ENCODE peak calls at places on chromosomes 7 and 10, in ten cellular contexts. H, F, E, A, I, W, Y, G, Z and P are unnamed samples.

GRCh38 chr10:85594239-85594638 is 772.4 kb downstream of the GRID1 start:
- DNase-seq in I (no peak), G (no peak), A (no peak), H (no peak), F (no peak), Z (no peak), E (no peak), Y (no peak), W (no peak), P (no peak)

GRCh38 chr7:159040912-159041711 is 103.6 kb downstream of the VIPR2 start:
- DNase-seq in I (no peak), Y (no peak), G (no peak), E (no peak), W (no peak), H (no peak), Z (no peak), A (no peak), F (no peak), P (no peak)

GRCh38 chr7:151851160-151851751 is 25.7 kb downstream of the PRKAG2 start:
- DNase-seq in F (no peak), H (no peak), Z (no peak), W (peak), Y (no peak), E (no peak), G (peak), A (no peak), I (no peak), P (no peak)

GRCh38 chr10:113175756-113176651 is 226.0 kb downstream of the TCF7L2 start:
- DNase-seq in E (no peak), A (no peak), H (no peak), Z (no peak), Y (no peak), F (no peak), I (no peak), G (no peak), W (no peak), P (no peak)

GRCh38 chr7:46145412-46145811 is 224.3 kb upstream of the IGFBP3 start:
- DNase-seq in G (no peak), Y (no peak), E (no peak), H (peak), F (peak), Z (no peak), I (peak), W (no peak), A (peak), P (no peak)

GRCh38 chr10:124035928-124036558 is 57.4 kb downstream of the CHST15 start:
- DNase-seq in F (no peak), I (no peak), G (peak), A (no peak), Z (no peak), W (peak), H (no peak), E (no peak), Y (peak), P (no peak)

GRCh38 chr7:158309844-158310763 is 277.5 kb downstream of the PTPRN2 start:
- DNase-seq in Z (no peak), I (no peak), F (no peak), H (no peak), G (no peak), A (no peak), E (no peak), W (no peak), Y (no peak), P (no peak)

GRCh38 chr10:31318854-31319601 is at the start of gene ZEB1:
- DNase-seq in F (peak), Z (peak), Y (peak), E (peak), G (peak), H (peak), A (peak), W (peak), I (peak), P (peak)

GRCh38 chr7:80923211-80923612 is 4.4 kb upstream of the SEMA3C start:
- DNase-seq in F (no peak), E (no peak), H (no peak), W (no peak), G (no peak), I (no peak), Y (no peak), Z (no peak), A (no peak), P (no peak)

GRCh38 chr10:84659497-84660276 is 331.3 kb downstream of the CCSER2 start:
- DNase-seq in Z (no peak), H (no peak), A (no peak), E (no peak), I (no peak), Y (no peak), F (no peak), G (no peak), W (no peak), P (no peak)

GRCh38 chr7:132243463-132243862 is 332.8 kb downstream of the PLXNA4 start:
- DNase-seq in W (no peak), Z (no peak), G (no peak), I (no peak), H (no peak), A (no peak), F (no peak), Y (no peak), E (no peak), P (no peak)

GRCh38 chr10:96984512-96985225 is 152.6 kb downstream of the LCOR start:
- DNase-seq in G (no peak), I (no peak), W (no peak), Y (no peak), H (no peak), E (no peak), Z (no peak), F (no peak), A (peak), P (no peak)

GRCh38 chr7:55490099-55490498 is 82.2 kb downstream of the VOPP1 start:
- DNase-seq in W (no peak), Y (no peak), G (no peak), I (no peak), A (no peak), E (no peak), F (no peak), Z (peak), H (no peak), P (no peak)

GRCh38 chr7:44678468-44679179 is 70.0 kb upstream of the ZMIZ2 start:
- DNase-seq in H (no peak), F (peak), G (no peak), W (peak), I (no peak), Z (peak), E (no peak), A (peak), Y (no peak), P (no peak)

GRCh38 chr10:92573091-92573797 is 649 bp downstream of the IDE start:
- DNase-seq in W (peak), A (peak), F (no peak), Z (no peak), E (no peak), Y (no peak), G (peak), I (no peak), H (peak), P (peak)

GRCh38 chr7:38953971-38954370 is 23.7 kb upstream of the POU6F2 start:
- DNase-seq in G (no peak), W (no peak), F (no peak), I (no peak), E (no peak), H (no peak), A (no peak), Z (no peak), Y (no peak), P (no peak)

GRCh38 chr7:51802698-51803097 is 486.1 kb upstream of the COBL start:
- DNase-seq in Y (no peak), F (no peak), G (no peak), Z (no peak), A (no peak), H (no peak), I (no peak), E (no peak), W (no peak), P (no peak)

GRCh38 chr7:13603661-13604060 is 385.8 kb downstream of the ETV1 start:
- DNase-seq in W (no peak), G (no peak), Z (no peak), A (no peak), H (no peak), I (peak), E (no peak), F (no peak), Y (no peak), P (no peak)

GRCh38 chr7:22586101-22586805 is 86.3 kb upstream of the STEAP1B start:
- DNase-seq in F (no peak), G (no peak), H (no peak), Z (no peak), A (no peak), E (no peak), W (no peak), Y (no peak), I (no peak), P (no peak)

GRCh38 chr7:91582799-91583230 is 297.7 kb downstream of the MTERF1 start:
- DNase-seq in F (no peak), Z (no peak), I (no peak), E (no peak), A (no peak), W (no peak), G (no peak), Y (no peak), H (no peak), P (no peak)

GRCh38 chr7:151857412-151857811 is 19.5 kb downstream of the PRKAG2 start:
- DNase-seq in I (no peak), Z (no peak), Y (no peak), E (no peak), A (no peak), F (no peak), H (no peak), G (no peak), W (no peak), P (no peak)

GRCh38 chr10:87053121-87053520 is 33.0 kb downstream of the FAM25A start:
- DNase-seq in Y (no peak), W (no peak), A (no peak), I (no peak), G (no peak), E (no peak), Z (peak), H (no peak), F (no peak), P (no peak)

GRCh38 chr10:34444223-34445183 is 370.6 kb downstream of the PARD3 start:
- DNase-seq in H (no peak), E (no peak), Z (no peak), Y (no peak), A (peak), I (no peak), G (no peak), W (no peak), F (no peak), P (no peak)

GRCh38 chr10:7480742-7481381 is 70.0 kb upstream of the SFMBT2 start:
- DNase-seq in Z (no peak), E (no peak), A (no peak), G (no peak), Y (no peak), H (no peak), I (no peak), W (no peak), F (no peak), P (peak)

GRCh38 chr7:51346136-51346535 is 29.5 kb upstream of the COBL start:
- DNase-seq in W (no peak), I (no peak), F (no peak), E (no peak), Y (no peak), A (no peak), G (no peak), H (no peak), Z (no peak), P (no peak)

GRCh38 chr7:6160191-6160623 is 112.2 kb downstream of the CYTH3 start:
- DNase-seq in W (peak), E (no peak), H (peak), F (peak), A (peak), Z (peak), I (no peak), G (no peak), Y (no peak), P (no peak)

GRCh38 chr10:1400129-1400865 is 337.0 kb downstream of the ADARB2 start:
- DNase-seq in F (no peak), E (no peak), Z (no peak), G (no peak), Y (no peak), H (no peak), A (no peak), W (no peak), I (no peak), P (no peak)

GRCh38 chr10:62402503-62402902 is 28.3 kb downstream of the ZNF365 start:
- DNase-seq in Z (no peak), I (no peak), F (no peak), W (no peak), G (no peak), A (peak), H (no peak), Y (no peak), E (no peak), P (no peak)

GRCh38 chr10:51001587-51001986 is 72.7 kb upstream of the PRKG1 start:
- DNase-seq in G (no peak), W (no peak), F (no peak), E (no peak), H (no peak), I (no peak), Z (no peak), A (peak), Y (no peak), P (no peak)

GRCh38 chr10:114876602-114877300 is 55.2 kb downstream of the FHIP2A start:
- DNase-seq in W (peak), Y (no peak), Z (peak), F (no peak), E (peak), A (peak), G (peak), H (peak), I (no peak), P (no peak)

GRCh38 chr10:117161386-117162033 is 23.4 kb upstream of the VAX1 start:
- DNase-seq in G (no peak), E (no peak), F (no peak), I (no peak), H (no peak), A (no peak), W (no peak), Y (no peak), Z (no peak), P (no peak)

GRCh38 chr10:97682042-97682441 is 5.0 kb downstream of the AVPI1 start:
- DNase-seq in G (no peak), A (no peak), E (no peak), W (no peak), H (no peak), Z (no peak), F (no peak), Y (no peak), I (no peak), P (no peak)

GRCh38 chr10:28684986-28685580 is 7.8 kb downstream of the BAMBI start:
- DNase-seq in I (no peak), E (no peak), A (no peak), G (no peak), F (no peak), Z (no peak), Y (no peak), H (no peak), W (no peak), P (no peak)

GRCh38 chr10:119025336-119025735 is 4.2 kb upstream of the NANOS1 start:
- DNase-seq in I (no peak), G (peak), E (no peak), W (peak), H (no peak), Z (peak), A (peak), Y (no peak), F (no peak), P (no peak)

DNA sequence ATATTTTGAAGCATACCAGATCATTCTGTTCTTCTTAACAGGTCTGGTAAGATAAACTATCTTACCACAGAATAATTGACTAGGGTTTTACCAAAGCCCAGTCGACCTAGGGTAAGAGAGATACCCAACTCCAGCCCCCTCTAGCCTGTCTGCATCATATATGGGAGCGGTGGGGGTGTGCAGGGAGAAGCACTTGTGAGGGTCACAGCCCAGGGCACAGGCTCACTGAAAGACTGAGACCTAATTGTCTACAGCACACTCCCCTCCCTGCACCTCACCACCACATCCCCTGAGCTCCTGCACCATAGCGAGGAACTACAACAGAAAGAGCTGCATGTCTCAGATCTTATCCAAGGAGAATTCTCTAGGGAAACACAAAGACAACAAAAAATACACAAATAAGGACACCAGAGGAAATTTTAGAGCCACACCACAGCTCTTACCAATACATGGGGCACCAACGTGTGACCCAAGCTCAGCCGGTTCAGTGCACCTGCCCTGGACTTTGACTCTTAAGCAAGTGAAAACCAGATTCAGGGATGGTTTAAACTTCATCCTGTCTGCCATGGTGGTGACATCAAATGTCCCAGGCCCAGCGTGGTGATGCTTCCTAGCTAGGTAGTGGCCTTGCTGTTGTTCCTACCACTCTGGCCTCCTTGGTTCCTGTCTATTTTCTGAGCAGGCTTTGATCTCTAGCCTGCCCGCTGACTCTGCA is 150.8 kb downstream of the HERPUD2 start:
- DNase-seq in Z (no peak), W (no peak), I (no peak), H (no peak), A (no peak), G (no peak), F (no peak), E (no peak), Y (no peak), P (no peak)
- H3K4me3 ChIP-seq in Z (no peak), W (no peak), I (no peak), H (no peak), A (no peak), G (no peak), F (no peak), E (no peak), Y (no peak), P (no peak)

GRCh38 chr10:11742779-11743298 is 657 bp downstream of the ECHDC3 start:
- DNase-seq in G (peak), F (no peak), A (no peak), E (no peak), W (no peak), Z (no peak), I (no peak), Y (no peak), H (no peak), P (no peak)
- H3K4me3 ChIP-seq in G (peak), F (peak), A (peak), E (no peak), W (no peak), Z (peak), I (peak), Y (peak), H (peak), P (no peak)

DNA sequence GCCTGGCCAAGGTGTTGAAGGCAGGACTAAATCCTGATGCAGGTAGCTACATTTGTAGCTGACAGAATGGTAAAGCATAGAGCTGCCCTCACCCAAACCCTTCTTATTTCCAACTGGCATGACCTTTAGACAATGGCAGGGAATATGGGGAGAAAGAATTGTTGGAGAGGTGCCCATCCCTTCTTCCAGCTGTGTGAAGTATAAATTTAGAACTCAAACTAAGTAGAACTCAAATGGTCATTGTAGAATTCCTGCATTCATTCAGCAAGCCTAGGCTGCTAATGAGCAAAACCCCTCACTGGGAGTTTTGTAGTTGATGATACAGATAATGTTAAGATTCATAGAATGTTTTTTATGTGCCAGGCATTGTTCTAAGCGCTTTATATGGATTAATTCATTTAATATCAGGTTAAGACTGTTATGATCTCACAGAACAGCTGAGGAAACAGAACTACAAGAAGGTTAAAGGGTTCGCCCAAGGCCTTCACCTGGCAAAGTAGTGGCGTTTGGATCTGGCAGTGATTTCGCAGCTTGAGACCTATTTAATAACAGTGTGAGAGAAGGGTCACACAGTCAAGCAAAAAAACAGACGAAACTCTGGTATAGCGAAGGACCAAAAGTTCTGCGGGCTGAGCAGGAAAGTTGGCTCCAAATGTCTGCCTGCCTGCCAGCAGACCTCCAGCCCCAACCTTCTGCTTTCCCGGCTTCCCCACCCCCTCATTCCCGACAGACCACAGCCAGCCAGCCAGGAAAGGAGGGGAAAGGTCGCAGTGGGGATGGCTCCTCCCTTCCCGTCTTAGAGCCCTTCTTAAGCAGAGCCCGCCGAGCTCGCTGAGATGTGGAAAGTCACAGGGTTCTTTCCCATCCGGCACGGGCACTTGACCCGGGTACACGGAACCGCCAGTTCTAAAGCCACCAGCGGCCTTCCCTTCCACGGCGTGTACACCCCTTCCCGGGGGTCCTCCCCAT is 1.6 kb upstream of the HILPDA start:
- DNase-seq in Z (peak), A (peak), E (no peak), G (peak), Y (peak), H (no peak), W (peak), I (no peak), F (peak), P (no peak)
- H3K4me3 ChIP-seq in Z (peak), A (peak), E (no peak), G (peak), Y (peak), H (no peak), W (no peak), I (no peak), F (peak), P (no peak)

GRCh38 chr7:100132697-100133137 is 6.0 kb downstream of the MBLAC1 start:
- DNase-seq in F (no peak), G (peak), Z (no peak), E (peak), Y (no peak), W (peak), H (peak), I (no peak), A (peak), P (peak)

GRCh38 chr7:100142461-100142860 is 6.3 kb upstream of the LAMTOR4 start:
- DNase-seq in H (no peak), G (no peak), Z (no peak), W (no peak), E (no peak), A (no peak), F (no peak), I (no peak), Y (no peak), P (no peak)

GRCh38 chr7:100141554-100141949 is 7.2 kb upstream of the LAMTOR4 start:
- DNase-seq in E (no peak), A (no peak), Y (no peak), F (no peak), H (no peak), I (no peak), Z (no peak), G (no peak), W (no peak), P (no peak)

GRCh38 chr7:100132126-100132525 is 5.4 kb downstream of the MBLAC1 start:
- DNase-seq in Z (no peak), H (no peak), E (no peak), G (no peak), Y (no peak), A (no peak), W (no peak), I (no peak), F (no peak), P (no peak)

DNA sequence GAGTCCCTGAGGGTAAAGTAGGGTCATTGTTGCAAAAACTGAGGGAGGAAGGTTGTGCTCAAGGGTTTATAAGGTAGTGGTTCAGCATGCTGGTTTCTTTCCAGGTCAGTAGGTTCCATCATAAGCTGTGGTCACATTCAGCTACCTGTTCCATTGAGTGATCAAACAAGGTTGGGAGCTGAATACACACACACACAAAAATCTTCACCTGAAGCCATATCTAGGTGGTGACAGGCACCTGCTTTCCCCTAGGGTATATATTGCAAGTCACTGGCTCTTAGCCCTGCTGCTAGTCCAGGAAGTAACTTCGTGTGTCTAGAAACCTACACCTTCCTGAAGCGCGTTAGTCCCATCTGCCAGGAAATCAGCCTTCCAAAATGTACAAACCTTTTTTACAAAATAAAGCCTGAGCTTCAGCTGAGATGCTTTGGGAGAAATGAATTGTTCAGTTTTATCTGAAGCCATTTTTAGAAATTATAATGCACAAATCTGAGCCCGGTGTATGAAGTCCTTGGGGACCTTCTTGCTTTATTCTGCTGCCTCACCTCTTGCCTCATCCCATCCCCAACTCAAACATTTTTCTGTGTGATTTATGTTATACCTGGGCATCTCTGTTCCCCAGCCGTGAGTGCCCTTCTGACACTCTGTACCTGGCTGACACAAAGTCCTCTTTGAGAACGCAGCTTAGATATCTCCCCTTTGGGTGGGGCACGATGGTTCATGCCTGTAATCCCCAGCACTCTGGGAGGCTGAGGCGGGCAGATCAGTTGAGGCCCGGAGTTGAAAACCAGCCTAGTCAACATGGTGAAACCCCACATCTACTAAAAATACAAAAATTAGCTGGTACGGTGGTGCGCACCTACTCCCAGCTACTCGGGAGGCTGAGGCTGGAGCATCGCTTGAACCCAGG is 10.6 kb upstream of the LAMTOR4 start:
- DNase-seq in G (no peak), W (no peak), I (no peak), A (no peak), E (no peak), H (no peak), Y (no peak), F (no peak), Z (no peak), P (peak)
- H3K4me3 ChIP-seq in G (no peak), W (no peak), I (no peak), A (no peak), E (no peak), H (no peak), Y (no peak), F (no peak), Z (no peak), P (peak)